ENCODE peak calls at places on chromosome 14, in six cellular contexts. I is H1, U is HepG2, A is K562, L is HL-60, D is GM12878. G is an unnamed sample.

GRCh38 chr14:65604946-65605345 is 192.4 kb downstream of the FUT8 start:
- DNase-seq in I (no peak), U (no peak), A (no peak), L (no peak), D (no peak), G (no peak)

GRCh38 chr14:101109347-101109638 is 205.8 kb upstream of the RTL1 start:
- DNase-seq in I (no peak), U (no peak), A (no peak), L (no peak), D (no peak), G (no peak)

GRCh38 chr14:66401447-66402095 is 84.6 kb upstream of the CCDC196 start:
- DNase-seq in I (no peak), U (peak; percentile 3), A (no peak), L (no peak), D (no peak), G (peak; percentile 8)

GRCh38 chr14:84686550-84686949 is 843.4 kb upstream of the FLRT2 start:
- DNase-seq in I (no peak), U (no peak), A (no peak), L (no peak), D (no peak), G (no peak)

GRCh38 chr14:85380891-85381290 is 149.1 kb upstream of the FLRT2 start:
- DNase-seq in I (no peak), U (no peak), A (no peak), L (no peak), D (no peak), G (no peak)

GRCh38 chr14:94392510-94392935 is 4.1 kb upstream of the SERPINA1 start:
- DNase-seq in I (no peak), U (peak; percentile 59), A (no peak), L (peak; percentile 91), D (peak; percentile 38), G (no peak)

GRCh38 chr14:100406505-100407131 is 83.5 kb downstream of the SLC25A47 start:
- DNase-seq in I (no peak), U (peak; percentile 66), A (peak; percentile 66), L (peak; percentile 43), D (no peak), G (no peak)

GRCh38 chr14:92287987-92288386 is 35.0 kb upstream of the SLC24A4 start:
- DNase-seq in I (no peak), U (no peak), A (peak; percentile 7), L (no peak), D (no peak), G (no peak)

GRCh38 chr14:60102389-60102788 is 10.7 kb downstream of the PCNX4 start:
- DNase-seq in I (no peak), U (no peak), A (no peak), L (no peak), D (no peak), G (no peak)

GRCh38 chr14:70702154-70702553 is 60.4 kb downstream of the TTC9 start:
- DNase-seq in I (no peak), U (no peak), A (no peak), L (no peak), D (no peak), G (no peak)

GRCh38 chr14:58637040-58637390 is 747 bp upstream of the DACT1 start:
- DNase-seq in I (no peak), U (no peak), A (no peak), L (no peak), D (no peak), G (no peak)

GRCh38 chr14:70645892-70646291 is 4.2 kb downstream of the TTC9 start:
- DNase-seq in I (no peak), U (no peak), A (no peak), L (no peak), D (no peak), G (no peak)

GRCh38 chr14:24300326-24300980 is 803 bp downstream of the NOP9 start:
- DNase-seq in I (no peak), U (no peak), A (no peak), L (no peak), D (no peak), G (no peak)
- TF ChIP-seq GABPA in I (no peak), U (no peak), A (no peak), L (no peak), D (no peak), G (no peak)

DNA sequence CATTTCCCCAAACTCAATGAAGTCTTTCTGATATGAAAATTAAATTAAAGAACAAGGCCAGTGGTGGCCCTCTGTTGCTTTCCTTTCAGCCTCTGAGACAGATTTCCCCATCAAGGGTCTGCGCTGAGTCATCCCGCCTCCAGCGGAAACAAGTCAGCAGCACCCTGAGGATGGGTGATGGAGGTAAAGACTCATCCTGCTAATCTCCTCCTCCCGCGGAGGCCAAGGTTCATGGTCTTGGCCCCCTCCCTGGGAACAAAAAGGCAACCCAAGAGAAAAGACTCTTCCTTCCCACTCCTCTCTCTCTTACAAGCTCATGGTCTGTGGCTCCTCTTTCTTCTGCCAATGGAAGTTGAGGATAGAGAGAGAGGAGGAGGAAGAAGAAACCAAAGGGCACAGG is 9.0 kb upstream of the NUMB start:
- DNase-seq in I (no peak), U (no peak), A (peak; percentile 75), L (no peak), D (no peak), G (no peak)
- TF ChIP-seq GABPA in I (no peak), U (no peak), A (no peak), L (no peak), D (no peak), G (no peak)

GRCh38 chr14:34554540-34555250 is 15.2 kb upstream of the EAPP start:
- DNase-seq in I (no peak), U (no peak), A (peak; percentile 17), L (no peak), D (no peak), G (peak; percentile 24)
- TF ChIP-seq GABPA in I (no peak), U (no peak), A (no peak), L (no peak), D (no peak), G (no peak)

GRCh38 chr14:76920572-76921175 is 94.5 kb downstream of the LRRC74A start:
- DNase-seq in I (no peak), U (no peak), A (no peak), L (no peak), D (no peak), G (peak; percentile 69)
- TF ChIP-seq GABPA in I (no peak), U (no peak), A (no peak), L (no peak), D (no peak), G (no peak)

DNA sequence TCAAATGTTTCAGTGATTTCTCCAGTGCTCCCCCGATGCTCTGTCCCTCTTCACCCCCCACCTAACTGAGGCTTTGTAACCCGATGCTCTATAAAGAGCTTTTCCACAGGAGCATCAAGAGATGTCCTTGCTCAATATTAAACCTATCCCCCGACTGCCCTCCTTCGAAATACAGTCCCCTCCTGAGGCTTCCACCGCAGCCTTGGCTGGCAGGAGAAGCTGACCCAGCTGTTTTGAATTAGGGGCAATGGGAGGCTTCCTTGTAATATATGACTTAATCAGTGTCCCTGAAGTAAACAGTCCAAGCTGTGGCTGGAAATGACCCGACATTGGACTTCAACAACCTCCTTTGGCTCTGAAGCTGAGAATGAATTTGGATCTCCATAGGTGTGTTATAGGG is 62.4 kb downstream of the TMEM30B start:
- DNase-seq in I (no peak), U (no peak), A (no peak), L (no peak), D (no peak), G (peak; percentile 16)
- TF ChIP-seq GABPA in I (no peak), U (no peak), A (no peak), L (no peak), D (no peak), G (no peak)

GRCh38 chr14:89445252-89445973 is 28.4 kb upstream of the FOXN3 start:
- DNase-seq in I (no peak), U (no peak), A (no peak), L (no peak), D (no peak), G (no peak)
- TF ChIP-seq GABPA in I (no peak), U (no peak), A (no peak), L (no peak), D (no peak), G (no peak)

GRCh38 chr14:87899228-87899627 is 93.8 kb downstream of the GALC start:
- DNase-seq in I (no peak), U (no peak), A (no peak), L (no peak), D (no peak), G (peak; percentile 6)

GRCh38 chr14:87901196-87901595 is 91.8 kb downstream of the GALC start:
- DNase-seq in I (no peak), U (no peak), A (no peak), L (no peak), D (no peak), G (no peak)

GRCh38 chr14:87898301-87898700 is 94.7 kb downstream of the GALC start:
- DNase-seq in I (no peak), U (no peak), A (no peak), L (no peak), D (no peak), G (no peak)

GRCh38 chr14:87894920-87895319 is 98.1 kb downstream of the GALC start:
- DNase-seq in I (no peak), U (no peak), A (no peak), L (no peak), D (no peak), G (no peak)

GRCh38 chr14:87896393-87897380 is 96.3 kb downstream of the GALC start:
- DNase-seq in I (no peak), U (peak; percentile 41), A (peak; percentile 17), L (peak; percentile 7), D (no peak), G (peak; percentile 35)
- TF ChIP-seq GABPA in I (no peak), U (no peak), A (no peak), L (no peak), D (no peak), G (no peak)

GRCh38 chr14:39266589-39266870 is 32.8 kb downstream of the MIA2 start:
- DNase-seq in I (peak; percentile 76), U (peak; percentile 96), A (peak; percentile 52), L (no peak), D (no peak), G (no peak)
- TF ChIP-seq GABPA in I (no peak), U (peak; percentile 73), A (peak; percentile 38), L (no peak), D (peak; percentile 45), G (no peak)

G was measured in SK-N-SH.